ENCODE peak calls at places on chromosomes 2 and 18, in six cellular contexts. One of them, this sample, is unnamed.

GRCh38 chr2:149768320-149768799 is 180.8 kb upstream of the MMADHC start:
- DNase-seq in PC-3: peak
- DNase-seq in tibial artery: no peak
- DNase-seq in mesendoderm: peak
- DNase-seq in heart right ventricle: no peak
- DNase-seq in CD8-positive, alpha-beta T cell: no peak
- DNase-seq in this sample: no peak

GRCh38 chr18:46711444-46711863 is 45.4 kb downstream of the ST8SIA5 start:
- DNase-seq in mesendoderm: peak
- DNase-seq in heart right ventricle: no peak
- DNase-seq in CD8-positive, alpha-beta T cell: no peak
- DNase-seq in tibial artery: no peak
- DNase-seq in PC-3: no peak
- DNase-seq in this sample: no peak

GRCh38 chr2:44168684-44169154 is at the start of gene PPM1B:
- DNase-seq in tibial artery: no peak
- DNase-seq in CD8-positive, alpha-beta T cell: peak
- DNase-seq in heart right ventricle: peak
- DNase-seq in PC-3: peak
- DNase-seq in mesendoderm: no peak
- DNase-seq in this sample: peak

GRCh38 chr18:25974630-25975077 is 115.8 kb downstream of the SS18 start:
- DNase-seq in tibial artery: no peak
- DNase-seq in PC-3: no peak
- DNase-seq in mesendoderm: peak
- DNase-seq in CD8-positive, alpha-beta T cell: no peak
- DNase-seq in heart right ventricle: no peak
- DNase-seq in this sample: no peak

GRCh38 chr2:10285191-10285577 is 17.5 kb upstream of the HPCAL1 start:
- DNase-seq in CD8-positive, alpha-beta T cell: no peak
- DNase-seq in tibial artery: no peak
- DNase-seq in mesendoderm: no peak
- DNase-seq in heart right ventricle: no peak
- DNase-seq in PC-3: no peak
- DNase-seq in this sample: no peak

GRCh38 chr18:58045265-58046086 is 1.4 kb downstream of the NEDD4L start:
- DNase-seq in CD8-positive, alpha-beta T cell: peak
- DNase-seq in heart right ventricle: peak
- DNase-seq in PC-3: peak
- DNase-seq in mesendoderm: peak
- DNase-seq in tibial artery: no peak
- DNase-seq in this sample: peak

GRCh38 chr18:40485318-40485717 is 1469.7 kb upstream of the PIK3C3 start:
- DNase-seq in heart right ventricle: no peak
- DNase-seq in mesendoderm: peak
- DNase-seq in CD8-positive, alpha-beta T cell: no peak
- DNase-seq in tibial artery: no peak
- DNase-seq in PC-3: no peak
- DNase-seq in this sample: no peak

GRCh38 chr2:42055573-42056514 is 8.0 kb downstream of the PKDCC start:
- DNase-seq in mesendoderm: no peak
- DNase-seq in heart right ventricle: no peak
- DNase-seq in CD8-positive, alpha-beta T cell: no peak
- DNase-seq in tibial artery: no peak
- DNase-seq in PC-3: peak
- DNase-seq in this sample: no peak

GRCh38 chr2:46701152-46701551 is 214.5 kb downstream of the MCFD2 start:
- DNase-seq in tibial artery: no peak
- DNase-seq in heart right ventricle: no peak
- DNase-seq in PC-3: peak
- DNase-seq in CD8-positive, alpha-beta T cell: no peak
- DNase-seq in mesendoderm: no peak
- DNase-seq in this sample: no peak

GRCh38 chr2:241865957-241866858 is 3.3 kb upstream of the RTP5 start:
- DNase-seq in PC-3: no peak
- DNase-seq in CD8-positive, alpha-beta T cell: no peak
- DNase-seq in tibial artery: no peak
- DNase-seq in mesendoderm: peak
- DNase-seq in heart right ventricle: no peak
- DNase-seq in this sample: no peak

GRCh38 chr2:212421571-212422334 is 116.8 kb downstream of the ERBB4 start:
- DNase-seq in PC-3: peak
- DNase-seq in mesendoderm: no peak
- DNase-seq in heart right ventricle: no peak
- DNase-seq in tibial artery: no peak
- DNase-seq in CD8-positive, alpha-beta T cell: no peak
- DNase-seq in this sample: no peak

GRCh38 chr2:105911425-105911824 is 166.7 kb downstream of the NCK2 start:
- DNase-seq in PC-3: no peak
- DNase-seq in mesendoderm: no peak
- DNase-seq in tibial artery: no peak
- DNase-seq in CD8-positive, alpha-beta T cell: no peak
- DNase-seq in heart right ventricle: no peak
- DNase-seq in this sample: no peak

GRCh38 chr2:105917216-105917615 is 172.5 kb downstream of the NCK2 start:
- DNase-seq in CD8-positive, alpha-beta T cell: no peak
- DNase-seq in PC-3: no peak
- DNase-seq in tibial artery: no peak
- DNase-seq in heart right ventricle: no peak
- DNase-seq in mesendoderm: no peak
- DNase-seq in this sample: no peak

GRCh38 chr2:105917688-105918087 is 173.0 kb downstream of the NCK2 start:
- DNase-seq in PC-3: no peak
- DNase-seq in CD8-positive, alpha-beta T cell: no peak
- DNase-seq in mesendoderm: no peak
- DNase-seq in tibial artery: no peak
- DNase-seq in heart right ventricle: no peak
- DNase-seq in this sample: no peak

GRCh38 chr2:105912081-105912480 is 167.4 kb downstream of the NCK2 start:
- DNase-seq in mesendoderm: no peak
- DNase-seq in heart right ventricle: no peak
- DNase-seq in tibial artery: no peak
- DNase-seq in CD8-positive, alpha-beta T cell: no peak
- DNase-seq in PC-3: peak
- DNase-seq in this sample: no peak

GRCh38 chr2:105915005-105915558 is 170.4 kb downstream of the NCK2 start:
- DNase-seq in heart right ventricle: no peak
- DNase-seq in tibial artery: no peak
- DNase-seq in PC-3: no peak
- DNase-seq in CD8-positive, alpha-beta T cell: no peak
- DNase-seq in mesendoderm: no peak
- DNase-seq in this sample: no peak
- H3K27ac ChIP-seq in heart right ventricle: no peak
- H3K27ac ChIP-seq in tibial artery: no peak
- H3K27ac ChIP-seq in PC-3: no peak
- H3K27ac ChIP-seq in CD8-positive, alpha-beta T cell: no peak
- H3K27ac ChIP-seq in mesendoderm: no peak
- H3K27ac ChIP-seq in this sample: no peak

DNA sequence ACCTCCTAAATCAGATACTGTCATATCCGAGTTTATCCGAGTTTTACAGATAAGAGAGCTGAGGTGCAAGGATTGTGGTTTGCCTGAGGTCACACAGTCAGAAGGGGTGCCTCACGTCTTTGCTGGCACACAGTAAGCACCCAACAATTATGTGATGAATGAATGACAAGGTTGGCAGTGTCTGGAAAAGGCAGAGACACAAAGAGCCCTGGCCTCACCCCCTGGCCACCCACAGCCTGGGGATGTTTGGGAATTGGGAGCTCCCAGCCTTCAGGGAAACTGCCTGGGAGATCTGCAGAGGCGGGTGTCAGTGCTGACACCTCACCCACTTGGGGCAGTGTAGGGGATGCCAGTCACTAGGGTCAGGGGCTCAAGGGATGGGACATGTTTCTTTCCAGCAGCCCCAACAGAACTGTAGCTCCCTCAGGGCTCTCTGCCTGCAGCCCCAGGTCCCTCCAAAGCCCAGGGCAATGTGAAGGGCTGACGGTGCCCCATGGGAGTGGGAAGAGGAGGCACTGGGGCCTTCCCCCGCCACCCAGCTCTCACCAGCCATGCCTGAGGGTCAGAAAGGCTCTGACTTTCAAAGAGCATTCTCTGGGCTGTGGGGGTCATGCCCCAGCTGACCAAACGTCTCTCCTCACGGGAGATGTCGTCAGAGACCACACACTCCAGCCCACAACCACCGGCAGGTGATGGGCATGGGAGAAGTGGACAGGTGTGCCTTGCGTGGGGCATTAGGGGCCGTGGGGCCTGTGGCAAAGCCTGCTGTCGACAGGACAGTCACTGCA is 157.5 kb downstream of the ZFP36L2 start:
- DNase-seq in PC-3: peak
- DNase-seq in mesendoderm: no peak
- DNase-seq in CD8-positive, alpha-beta T cell: no peak
- DNase-seq in heart right ventricle: no peak
- DNase-seq in tibial artery: peak
- DNase-seq in this sample: no peak
- H3K27ac ChIP-seq in PC-3: peak
- H3K27ac ChIP-seq in mesendoderm: no peak
- H3K27ac ChIP-seq in CD8-positive, alpha-beta T cell: no peak
- H3K27ac ChIP-seq in heart right ventricle: no peak
- H3K27ac ChIP-seq in tibial artery: no peak
- H3K27ac ChIP-seq in this sample: no peak

GRCh38 chr2:174195253-174195652 is 53.1 kb downstream of the OLA1 start:
- DNase-seq in CD8-positive, alpha-beta T cell: no peak
- DNase-seq in heart right ventricle: no peak
- DNase-seq in mesendoderm: no peak
- DNase-seq in PC-3: no peak
- DNase-seq in tibial artery: no peak
- DNase-seq in this sample: no peak
- H3K27ac ChIP-seq in CD8-positive, alpha-beta T cell: no peak
- H3K27ac ChIP-seq in heart right ventricle: no peak
- H3K27ac ChIP-seq in mesendoderm: no peak
- H3K27ac ChIP-seq in PC-3: no peak
- H3K27ac ChIP-seq in tibial artery: no peak
- H3K27ac ChIP-seq in this sample: no peak

DNA sequence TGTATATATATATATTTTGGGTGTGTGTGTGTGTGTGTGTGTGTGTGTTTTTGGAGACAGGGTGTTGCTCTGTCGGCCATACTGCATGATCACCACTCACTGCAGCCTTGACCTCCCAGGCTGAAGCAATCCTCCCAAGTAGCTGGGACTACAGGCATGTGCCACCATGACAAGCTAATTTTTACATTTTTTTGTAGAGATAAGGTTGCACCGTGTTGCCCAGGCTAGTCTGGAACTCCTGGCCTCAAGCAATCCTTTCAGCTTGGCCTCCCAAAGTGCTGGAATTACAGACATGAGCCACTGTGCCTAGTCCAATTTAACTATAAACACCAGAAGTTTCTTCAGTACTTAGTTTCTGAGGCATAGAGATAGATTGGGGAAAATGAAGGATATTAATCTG is 18.3 kb downstream of the LIMS1 start:
- DNase-seq in PC-3: no peak
- DNase-seq in mesendoderm: no peak
- DNase-seq in tibial artery: no peak
- DNase-seq in CD8-positive, alpha-beta T cell: no peak
- DNase-seq in heart right ventricle: no peak
- DNase-seq in this sample: no peak
- H3K27ac ChIP-seq in PC-3: no peak
- H3K27ac ChIP-seq in mesendoderm: no peak
- H3K27ac ChIP-seq in tibial artery: no peak
- H3K27ac ChIP-seq in CD8-positive, alpha-beta T cell: no peak
- H3K27ac ChIP-seq in heart right ventricle: peak
- H3K27ac ChIP-seq in this sample: no peak

DNA sequence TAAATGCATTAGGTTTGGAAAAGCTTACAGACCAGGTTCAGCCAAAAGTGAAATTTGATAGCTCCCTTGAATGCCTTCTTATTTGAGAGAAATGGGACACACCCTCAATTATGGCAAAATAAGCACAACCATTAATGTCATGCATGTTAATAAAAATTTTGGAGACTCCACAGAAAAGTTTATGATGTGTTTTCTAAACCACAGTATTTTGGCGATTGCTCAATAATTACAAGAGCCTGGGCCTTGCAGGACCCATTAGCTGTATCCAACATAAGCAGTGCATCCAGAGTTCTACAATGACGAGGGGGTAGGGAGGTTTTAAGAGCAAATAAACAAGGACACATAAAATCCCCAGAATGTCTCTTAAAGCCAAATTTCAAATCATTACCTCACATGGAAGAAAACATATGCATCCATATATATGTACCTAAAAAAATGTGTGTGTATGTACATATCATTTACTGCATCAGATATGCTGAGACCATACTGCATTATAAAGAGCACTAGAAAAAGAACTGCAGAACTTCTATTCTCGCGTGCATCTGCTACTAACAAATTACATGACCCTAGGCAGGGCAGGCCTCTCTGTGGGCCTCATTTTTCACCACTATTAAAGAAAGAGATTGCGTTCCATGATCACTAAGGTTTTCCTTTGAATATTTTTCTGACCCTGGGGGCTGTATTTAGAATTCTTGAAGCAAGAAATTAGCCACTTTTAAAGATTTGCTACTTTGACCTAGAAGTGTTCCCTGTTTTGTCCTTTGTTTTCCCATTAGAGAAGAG is 38.0 kb downstream of the CMPK2 start:
- DNase-seq in mesendoderm: no peak
- DNase-seq in tibial artery: no peak
- DNase-seq in PC-3: peak
- DNase-seq in CD8-positive, alpha-beta T cell: no peak
- DNase-seq in heart right ventricle: no peak
- DNase-seq in this sample: no peak
- H3K27ac ChIP-seq in mesendoderm: no peak
- H3K27ac ChIP-seq in tibial artery: no peak
- H3K27ac ChIP-seq in PC-3: peak
- H3K27ac ChIP-seq in CD8-positive, alpha-beta T cell: no peak
- H3K27ac ChIP-seq in heart right ventricle: peak
- H3K27ac ChIP-seq in this sample: no peak

DNA sequence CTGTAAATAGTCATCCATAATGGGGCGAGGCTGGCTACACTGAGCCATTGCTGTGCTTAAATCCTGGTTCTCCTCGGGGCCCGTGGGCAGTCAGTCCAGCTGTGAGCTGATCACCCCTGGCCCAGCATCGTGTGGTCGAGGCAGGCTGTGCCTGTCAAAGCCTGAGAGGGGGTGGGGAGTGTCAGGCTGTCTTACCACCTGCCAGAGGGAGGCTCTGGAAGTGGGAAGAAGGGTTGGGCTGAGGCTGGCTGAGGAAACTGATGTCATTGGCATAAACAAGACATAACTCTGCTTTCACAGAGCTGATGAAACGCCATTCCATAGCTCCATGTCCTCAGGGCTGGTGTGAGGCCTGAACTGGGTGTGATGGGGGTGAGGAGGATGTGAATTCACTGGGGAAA is 49.7 kb downstream of the KLHL29 start:
- DNase-seq in CD8-positive, alpha-beta T cell: no peak
- DNase-seq in PC-3: no peak
- DNase-seq in heart right ventricle: no peak
- DNase-seq in mesendoderm: peak
- DNase-seq in tibial artery: peak
- DNase-seq in this sample: no peak
- H3K27ac ChIP-seq in CD8-positive, alpha-beta T cell: no peak
- H3K27ac ChIP-seq in PC-3: no peak
- H3K27ac ChIP-seq in heart right ventricle: no peak
- H3K27ac ChIP-seq in mesendoderm: no peak
- H3K27ac ChIP-seq in tibial artery: no peak
- H3K27ac ChIP-seq in this sample: no peak